ENCODE peak calls at places on chromosome 21, in ten cellular contexts. S, C, X, P, B, Z, G, D, Y and A are unnamed samples.

GRCh38 chr21:34020005-34020847 is 53.2 kb upstream of the MRPS6 start:
- DNase-seq in Z (no peak), Y (no peak), S (no peak), D (no peak), B (no peak), X (no peak), C (no peak), G (no peak), P (no peak), A (peak)

GRCh38 chr21:42621828-42622199 is 31.6 kb upstream of the PDE9A start:
- DNase-seq in Z (no peak), B (no peak), Y (no peak), D (no peak), X (no peak), P (no peak), S (no peak), G (no peak), C (no peak), A (no peak)

GRCh38 chr21:42681296-42682206 is 28.1 kb downstream of the PDE9A start:
- DNase-seq in Y (no peak), X (no peak), C (no peak), S (no peak), B (no peak), P (no peak), Z (no peak), D (no peak), G (no peak), A (no peak)

GRCh38 chr21:21715286-21715969 is 717.2 kb downstream of the NCAM2 start:
- DNase-seq in B (no peak), C (no peak), D (no peak), X (no peak), G (no peak), P (no peak), Z (no peak), Y (no peak), S (no peak), A (no peak)

GRCh38 chr21:23949493-23949892 is 1657.8 kb downstream of the MRPL39 start:
- DNase-seq in Z (no peak), S (no peak), C (no peak), X (no peak), D (no peak), P (no peak), G (no peak), B (no peak), Y (no peak), A (no peak)

GRCh38 chr21:34274001-34274400 is 89.8 kb upstream of the KCNE2 start:
- DNase-seq in X (no peak), Z (no peak), B (peak), G (no peak), D (no peak), S (no peak), C (no peak), Y (no peak), P (no peak), A (no peak)

GRCh38 chr21:14699433-14700410 is 153.6 kb upstream of the SAMSN1 start:
- DNase-seq in P (no peak), Y (no peak), S (no peak), C (no peak), Z (no peak), G (no peak), X (no peak), D (no peak), B (no peak), A (no peak)

GRCh38 chr21:15324542-15324941 is 259.7 kb upstream of the NRIP1 start:
- DNase-seq in S (no peak), X (no peak), C (no peak), Z (no peak), Y (no peak), B (no peak), P (no peak), G (no peak), D (no peak), A (no peak)

GRCh38 chr21:38958940-38959685 is 153.4 kb downstream of the ETS2 start:
- DNase-seq in Y (no peak), P (peak), B (peak), X (no peak), Z (no peak), G (no peak), C (peak), S (no peak), D (no peak), A (no peak)

GRCh38 chr21:35059742-35060141 is 10.6 kb upstream of the RUNX1 start:
- DNase-seq in Z (no peak), Y (no peak), P (no peak), C (no peak), G (no peak), D (no peak), X (no peak), S (no peak), B (no peak), A (no peak)